ENCODE peak calls at places on chromosomes 1 and 21, in five cellular contexts. B, J, X, U and P are unnamed samples.

GRCh38 chr1:45685308-45686080 is 839 bp downstream of the GPBP1L1 start:
- DNase-seq in B (no peak), J (no peak), X (no peak), U (peak), P (no peak)

GRCh38 chr1:16204634-16205332 is 7.7 kb downstream of the ARHGEF19 start:
- DNase-seq in B (no peak), J (no peak), X (no peak), U (peak), P (no peak)

GRCh38 chr1:21499283-21499945 is 9.8 kb upstream of the ALPL start:
- DNase-seq in B (no peak), J (no peak), X (no peak), U (no peak), P (no peak)

GRCh38 chr1:88670462-88670861 is 13.6 kb upstream of the PKN2 start:
- DNase-seq in B (no peak), J (no peak), X (no peak), U (no peak), P (no peak)

GRCh38 chr21:27261676-27262075 is 294.8 kb upstream of the ADAMTS5 start:
- DNase-seq in B (no peak), J (no peak), X (no peak), U (no peak), P (no peak)

GRCh38 chr1:18198240-18198639 is 90.6 kb downstream of the IGSF21 start:
- DNase-seq in B (no peak), J (no peak), X (no peak), U (no peak), P (peak)

GRCh38 chr1:71593523-71593922 is 512.7 kb upstream of the ZRANB2 start:
- DNase-seq in B (no peak), J (no peak), X (no peak), U (peak), P (no peak)

GRCh38 chr1:58814251-58815068 is 30.6 kb upstream of the JUN start:
- DNase-seq in B (no peak), J (no peak), X (no peak), U (peak), P (no peak)

GRCh38 chr1:54361342-54361741 is 44.9 kb downstream of the SSBP3 start:
- DNase-seq in B (no peak), J (no peak), X (no peak), U (no peak), P (no peak)

GRCh38 chr1:200150721-200151120 is 123.2 kb downstream of the NR5A2 start:
- DNase-seq in B (peak), J (no peak), X (peak), U (peak), P (no peak)

GRCh38 chr1:92310185-92310597 is 11.3 kb downstream of the RPAP2 start:
- DNase-seq in B (no peak), J (no peak), X (no peak), U (peak), P (no peak)

GRCh38 chr1:181353526-181353925 is 129.8 kb upstream of the CACNA1E start:
- DNase-seq in B (no peak), J (no peak), X (no peak), U (no peak), P (no peak)

GRCh38 chr1:197307551-197307950 is 39.5 kb downstream of the CRB1 start:
- DNase-seq in B (no peak), J (no peak), X (no peak), U (no peak), P (no peak)

GRCh38 chr1:58988752-58989151 is 204.9 kb upstream of the JUN start:
- DNase-seq in B (no peak), J (no peak), X (no peak), U (no peak), P (no peak)

GRCh38 chr1:202405928-202406327 is 57.4 kb downstream of the PPP1R12B start:
- DNase-seq in B (no peak), J (no peak), X (no peak), U (no peak), P (no peak)

GRCh38 chr1:43548285-43549271 is 17.9 kb downstream of the PTPRF start:
- DNase-seq in B (no peak), J (no peak), X (no peak), U (no peak), P (no peak)

GRCh38 chr1:34164510-34165381 is at the start of gene CSMD2:
- DNase-seq in B (peak), J (no peak), X (peak), U (no peak), P (peak)

GRCh38 chr1:41492341-41492848 is 7.9 kb upstream of the EDN2 start:
- DNase-seq in B (no peak), J (peak), X (no peak), U (peak), P (no peak)

GRCh38 chr1:222865718-222866117 is 50.9 kb downstream of the DISP1 start:
- DNase-seq in B (no peak), J (no peak), X (no peak), U (no peak), P (no peak)

GRCh38 chr1:2132222-2133038 is 62.1 kb downstream of the FAAP20 start:
- DNase-seq in B (peak), J (no peak), X (peak), U (peak), P (peak)

GRCh38 chr21:41894922-41895557 is 15.9 kb upstream of the PRDM15 start:
- DNase-seq in B (peak), J (no peak), X (peak), U (no peak), P (no peak)

GRCh38 chr21:38170283-38170682 is 86.5 kb upstream of the KCNJ15 start:
- DNase-seq in B (no peak), J (no peak), X (no peak), U (no peak), P (no peak)

GRCh38 chr1:211068976-211069375 is 65.0 kb downstream of the KCNH1 start:
- DNase-seq in B (no peak), J (no peak), X (no peak), U (no peak), P (no peak)

GRCh38 chr1:47725000-47725731 is 272.0 kb downstream of the TRABD2B start:
- DNase-seq in B (no peak), J (no peak), X (no peak), U (no peak), P (no peak)

GRCh38 chr1:215132156-215132555 is 49.6 kb downstream of the KCNK2 start:
- DNase-seq in B (no peak), J (no peak), X (peak), U (no peak), P (no peak)

GRCh38 chr1:27885620-27886352 is 13.4 kb downstream of the THEMIS2 start:
- DNase-seq in B (no peak), J (no peak), X (no peak), U (peak), P (no peak)

GRCh38 chr1:226953175-226953800 is 13.2 kb downstream of the COQ8A start:
- DNase-seq in B (no peak), J (no peak), X (no peak), U (no peak), P (no peak)

GRCh38 chr1:174871886-174872285 is 127.9 kb upstream of the CACYBP start:
- DNase-seq in B (no peak), J (no peak), X (no peak), U (no peak), P (no peak)

GRCh38 chr1:163055005-163055404 is 14.2 kb upstream of the RGS4 start:
- DNase-seq in B (no peak), J (no peak), X (no peak), U (peak), P (no peak)

GRCh38 chr1:37945743-37946702 is 830 bp downstream of the INPP5B start:
- DNase-seq in B (peak), J (no peak), X (peak), U (peak), P (peak)

GRCh38 chr1:219660666-219661463 is 48.0 kb upstream of the ZC3H11B start:
- DNase-seq in B (peak), J (no peak), X (peak), U (peak), P (peak)

GRCh38 chr1:161198877-161199431 is at the start of gene ADAMTS4:
- DNase-seq in B (peak), J (no peak), X (peak), U (no peak), P (peak)

GRCh38 chr1:101105877-101106276 is 80.3 kb upstream of the DPH5 start:
- DNase-seq in B (no peak), J (no peak), X (peak), U (no peak), P (no peak)

GRCh38 chr1:206839857-206840256 is 25.6 kb upstream of the IL20 start:
- DNase-seq in B (no peak), J (no peak), X (peak), U (no peak), P (no peak)

GRCh38 chr1:163697137-163697536 is 375.4 kb downstream of the NUF2 start:
- DNase-seq in B (no peak), J (no peak), X (no peak), U (no peak), P (no peak)

GRCh38 chr1:100736766-100737165 is 17.2 kb downstream of the VCAM1 start:
- DNase-seq in B (peak), J (no peak), X (peak), U (no peak), P (no peak)